ENCODE peak calls at places on chromosome 11, in nine cellular contexts. U is breast epithelium, V is vagina, B is suprapubic skin, J is H1, I is transverse colon, W is stomach, Z is endothelial cell of umbilical vein, S is prostate gland. K is an unnamed sample.

GRCh38 chr11:18243783-18244362 is 4.6 kb downstream of the SAA2 start:
- DNase-seq in U (no peak), S (peak), W (peak), I (peak), Z (peak), V (no peak), J (peak), B (no peak), K (no peak)

GRCh38 chr11:100739636-100740035 is 52.5 kb downstream of the ARHGAP42 start:
- DNase-seq in I (no peak), B (no peak), V (no peak), Z (peak), J (no peak), W (peak), U (no peak), S (no peak), K (no peak)

GRCh38 chr11:61157743-61158142 is 3.5 kb downstream of the VPS37C start:
- DNase-seq in U (no peak), I (no peak), V (no peak), S (no peak), J (no peak), W (no peak), B (no peak), Z (no peak), K (no peak)

GRCh38 chr11:134516529-134516928 is 104.5 kb upstream of the B3GAT1 start:
- DNase-seq in V (no peak), J (no peak), S (no peak), I (peak), W (no peak), B (peak), U (no peak), Z (no peak), K (no peak)

GRCh38 chr11:27196040-27196897 is 155.7 kb downstream of the BBOX1 start:
- DNase-seq in W (no peak), V (no peak), B (no peak), I (no peak), U (no peak), Z (no peak), S (no peak), J (no peak), K (no peak)

GRCh38 chr11:122706261-122706660 is 50.7 kb downstream of the UBASH3B start:
- DNase-seq in J (no peak), I (no peak), V (no peak), W (no peak), U (no peak), B (no peak), Z (no peak), S (no peak), K (no peak)

GRCh38 chr11:100676901-100677300 is 10.2 kb upstream of the ARHGAP42 start:
- DNase-seq in U (no peak), W (no peak), J (no peak), V (no peak), B (no peak), S (no peak), Z (no peak), I (no peak), K (no peak)

GRCh38 chr11:10076458-10077141 is 217.4 kb downstream of the SBF2 start:
- DNase-seq in S (peak), W (peak), V (no peak), U (no peak), J (peak), I (peak), Z (peak), B (no peak), K (no peak)

GRCh38 chr11:72144807-72145565 is 9.5 kb downstream of the FOLR3 start:
- DNase-seq in S (no peak), I (no peak), Z (no peak), W (no peak), U (peak), B (no peak), V (no peak), J (no peak), K (no peak)

GRCh38 chr11:124481365-124482323 is 36.1 kb upstream of the OR8B8 start:
- DNase-seq in W (no peak), U (peak), I (no peak), S (no peak), Z (peak), B (no peak), J (peak), V (no peak), K (no peak)

GRCh38 chr11:104343578-104343977 is 179.6 kb upstream of the PDGFD start:
- DNase-seq in V (no peak), B (no peak), I (no peak), W (no peak), U (no peak), Z (peak), J (no peak), S (no peak), K (no peak)

GRCh38 chr11:86942212-86942611 is 13.0 kb downstream of the FZD4 start:
- DNase-seq in U (no peak), W (no peak), S (no peak), V (no peak), Z (peak), I (no peak), B (no peak), J (no peak), K (no peak)

GRCh38 chr11:27367881-27368280 is 4.9 kb upstream of the CCDC34 start:
- DNase-seq in J (no peak), W (no peak), V (no peak), Z (no peak), I (no peak), B (no peak), S (no peak), U (no peak), K (no peak)

GRCh38 chr11:17594686-17595192 is 47.7 kb downstream of the OTOG start:
- DNase-seq in Z (no peak), S (no peak), V (peak), I (no peak), J (peak), W (no peak), U (no peak), B (no peak), K (no peak)

GRCh38 chr11:100692290-100692689 is 5.2 kb downstream of the ARHGAP42 start:
- DNase-seq in W (no peak), B (no peak), V (no peak), Z (no peak), U (no peak), I (no peak), J (no peak), S (no peak), K (no peak)

GRCh38 chr11:16946477-16947282 is 67.5 kb downstream of the PLEKHA7 start:
- DNase-seq in I (no peak), B (no peak), Z (no peak), V (no peak), J (no peak), U (no peak), S (no peak), W (no peak), K (no peak)

GRCh38 chr11:16173798-16174197 is 182.5 kb downstream of the SOX6 start:
- DNase-seq in U (no peak), Z (no peak), V (no peak), W (no peak), S (no peak), I (no peak), J (no peak), B (no peak), K (no peak)

GRCh38 chr11:134399293-134399654 is 12.8 kb downstream of the B3GAT1 start:
- DNase-seq in J (no peak), I (no peak), Z (no peak), V (no peak), W (no peak), B (no peak), S (no peak), U (no peak), K (no peak)

GRCh38 chr11:118694771-118695170 is 15.3 kb upstream of the TREH start:
- DNase-seq in J (no peak), B (no peak), W (no peak), U (no peak), I (no peak), Z (no peak), S (no peak), V (no peak), K (no peak)

GRCh38 chr11:33068611-33069340 is 29.4 kb downstream of the TCP11L1 start:
- DNase-seq in Z (no peak), B (no peak), V (no peak), S (no peak), W (no peak), U (no peak), J (no peak), I (no peak), K (no peak)

GRCh38 chr11:57395905-57396623 is 5.6 kb upstream of the PRG2 start:
- DNase-seq in U (no peak), W (no peak), J (no peak), I (no peak), V (no peak), S (no peak), B (no peak), Z (no peak), K (no peak)
- TF ChIP-seq POLR2A in U (no peak), W (no peak), J (no peak), I (no peak), V (no peak), S (no peak), B (no peak), Z (no peak), K (no peak)

DNA sequence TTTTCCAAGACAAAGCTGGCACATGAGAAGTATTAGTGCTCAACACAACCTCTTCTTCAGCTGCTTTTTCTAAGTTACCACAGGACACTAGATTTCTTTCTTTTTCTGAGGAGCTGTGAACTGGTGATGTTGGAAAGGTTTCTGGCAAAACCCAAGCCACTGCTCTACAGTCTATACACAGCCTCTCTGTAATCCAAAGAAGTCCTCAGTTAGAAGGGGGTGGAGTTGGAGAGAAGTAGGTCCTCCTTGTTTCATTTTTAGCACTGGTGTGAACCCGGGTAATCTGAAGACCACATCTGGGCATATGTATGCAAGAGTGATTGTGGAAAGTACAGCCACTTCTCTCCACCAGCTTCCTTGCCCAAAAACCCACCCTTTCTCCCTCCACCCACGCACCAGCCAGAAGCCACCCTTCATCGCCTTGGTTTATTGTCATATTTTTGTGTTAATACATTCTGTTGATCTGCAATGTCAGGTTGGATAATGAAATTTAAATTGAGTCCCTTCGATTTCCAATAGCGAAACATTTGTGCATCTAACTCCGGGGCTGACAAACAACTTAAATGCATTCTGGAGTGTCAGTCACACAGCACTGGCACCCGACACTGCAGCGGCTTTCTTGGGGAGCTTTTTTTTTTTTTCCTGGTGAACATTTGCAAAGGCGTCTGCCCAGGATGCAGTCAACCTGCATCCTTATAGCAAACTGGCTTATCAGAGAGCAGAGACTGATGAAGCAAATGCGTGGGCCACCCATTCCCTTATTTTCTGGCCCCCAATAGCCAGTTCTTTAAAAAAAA is 1168.0 kb downstream of the LRRC4C start:
- DNase-seq in J (no peak), B (no peak), S (no peak), Z (no peak), U (no peak), V (no peak), I (no peak), W (no peak), K (no peak)
- TF ChIP-seq POLR2AphosphoS5 in J (no peak), B (no peak), S (no peak), Z (no peak), U (no peak), V (no peak), I (no peak), W (no peak), K (no peak)

GRCh38 chr11:3043315-3043871 is 13.8 kb downstream of the CARS1 start:
- DNase-seq in U (peak), J (no peak), V (no peak), B (no peak), W (peak), Z (no peak), S (no peak), I (peak), K (no peak)
- TF ChIP-seq POLR2A in U (no peak), J (no peak), V (no peak), B (no peak), W (no peak), Z (no peak), S (no peak), I (no peak), K (no peak)

DNA sequence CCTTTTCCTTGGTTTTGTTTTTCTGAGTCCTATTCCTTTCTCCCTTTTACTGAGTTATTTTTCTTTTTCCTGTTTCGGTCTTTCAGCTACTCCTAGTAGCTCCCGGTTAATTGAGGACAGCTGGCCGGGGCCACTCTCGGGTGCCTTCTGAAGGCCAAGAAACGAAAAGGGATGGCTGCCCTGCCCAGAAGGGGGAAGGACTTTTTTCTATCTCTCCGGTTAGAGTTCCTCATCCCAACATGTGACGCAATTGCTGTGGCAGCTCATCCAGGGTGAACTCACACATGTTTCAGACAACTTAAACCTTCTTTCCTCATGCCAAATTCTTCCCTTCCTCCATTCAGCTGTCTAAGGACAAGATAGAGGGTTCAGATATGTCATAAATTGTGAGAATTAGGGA is 83.6 kb downstream of the PIWIL4 start:
- DNase-seq in Z (no peak), U (no peak), J (no peak), I (peak), B (no peak), W (no peak), S (no peak), V (no peak), K (no peak)
- TF ChIP-seq POLR2AphosphoS5 in Z (no peak), U (no peak), J (no peak), I (no peak), B (no peak), W (peak), S (no peak), V (no peak), K (no peak)

GRCh38 chr11:78741794-78742193 is 167.1 kb upstream of the NARS2 start:
- DNase-seq in Z (no peak), J (no peak), V (no peak), B (no peak), W (no peak), S (no peak), U (no peak), I (no peak), K (no peak)

GRCh38 chr11:78740175-78741161 is 165.8 kb upstream of the NARS2 start:
- DNase-seq in U (no peak), S (no peak), V (no peak), I (peak), B (no peak), W (no peak), Z (no peak), J (no peak), K (no peak)

GRCh38 chr11:78744949-78745348 is 170.3 kb upstream of the NARS2 start:
- DNase-seq in Z (no peak), V (no peak), U (no peak), I (no peak), W (no peak), J (no peak), B (no peak), S (no peak), K (no peak)

GRCh38 chr11:78744202-78744601 is 169.5 kb upstream of the NARS2 start:
- DNase-seq in I (no peak), S (no peak), V (no peak), J (no peak), Z (no peak), W (no peak), B (no peak), U (no peak), K (no peak)

GRCh38 chr11:78742430-78742829 is 167.8 kb upstream of the NARS2 start:
- DNase-seq in Z (no peak), U (peak), B (no peak), V (no peak), J (no peak), I (peak), W (peak), S (peak), K (no peak)
- TF ChIP-seq POLR2A in Z (no peak), U (no peak), B (no peak), V (no peak), J (no peak), I (no peak), W (no peak), S (no peak), K (no peak)

GRCh38 chr11:119831011-119831410 is 102.0 kb upstream of the NECTIN1 start:
- DNase-seq in V (no peak), I (no peak), B (no peak), U (no peak), Z (no peak), J (no peak), W (no peak), S (no peak), K (no peak)

GRCh38 chr11:119829407-119829806 is 100.4 kb upstream of the NECTIN1 start:
- DNase-seq in U (no peak), I (no peak), Z (no peak), W (no peak), B (no peak), V (no peak), S (no peak), J (no peak), K (no peak)

GRCh38 chr11:119832132-119832531 is 103.1 kb upstream of the NECTIN1 start:
- DNase-seq in B (no peak), V (no peak), S (no peak), Z (no peak), U (no peak), J (no peak), W (no peak), I (no peak), K (no peak)

GRCh38 chr11:119828819-119829218 is 99.8 kb upstream of the NECTIN1 start:
- DNase-seq in I (no peak), B (no peak), Z (no peak), J (no peak), S (no peak), W (no peak), V (no peak), U (no peak), K (no peak)

DNA sequence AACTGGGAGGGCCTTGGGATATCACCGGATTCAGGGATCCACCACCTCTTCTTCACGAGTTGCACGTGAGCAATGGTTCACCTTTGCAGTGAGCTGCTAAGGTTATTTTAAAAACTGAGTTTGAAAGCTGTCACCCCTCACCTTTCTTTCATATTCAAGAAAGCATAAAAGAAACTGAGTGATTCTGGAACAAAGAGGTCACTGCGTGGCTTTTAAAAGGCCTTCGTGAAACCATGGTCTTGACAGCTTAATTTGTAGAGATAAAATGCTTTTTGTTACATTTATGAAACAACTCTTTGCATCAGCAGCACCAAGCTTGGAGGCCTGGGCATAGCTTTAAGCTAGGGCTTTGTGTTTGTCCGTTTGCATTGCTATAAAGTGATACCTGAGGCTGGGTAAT is 101.4 kb upstream of the NECTIN1 start:
- DNase-seq in B (no peak), Z (no peak), I (no peak), U (no peak), J (no peak), S (no peak), W (no peak), V (no peak), K (no peak)
- TF ChIP-seq POLR2AphosphoS5 in B (no peak), Z (no peak), I (no peak), U (no peak), J (no peak), S (no peak), W (no peak), V (no peak), K (no peak)

DNA sequence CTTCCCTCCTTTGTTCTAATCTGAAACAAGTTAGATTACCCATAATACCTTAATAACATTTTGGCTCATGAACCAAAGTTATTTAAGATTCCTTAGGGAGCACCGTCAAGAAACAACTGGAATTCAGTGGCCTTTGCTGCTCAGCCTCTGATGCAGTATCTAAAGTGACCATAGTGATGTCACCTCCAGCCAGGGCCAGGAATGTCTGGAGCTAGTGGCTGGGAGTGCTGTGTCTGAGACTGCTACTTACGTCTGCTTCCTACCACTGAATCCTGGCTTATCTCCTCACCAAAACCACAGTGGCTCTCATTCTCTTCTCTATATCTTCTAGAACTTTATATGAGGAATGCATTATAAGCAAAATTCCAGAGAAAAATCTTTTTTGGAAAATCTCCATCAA is 658.0 kb downstream of the DLG2 start:
- DNase-seq in V (no peak), J (no peak), W (no peak), S (no peak), U (no peak), I (no peak), B (no peak), Z (no peak), K (no peak)
- TF ChIP-seq POLR2A in V (no peak), J (no peak), W (no peak), S (no peak), U (no peak), I (no peak), B (no peak), Z (no peak), K (no peak)

DNA sequence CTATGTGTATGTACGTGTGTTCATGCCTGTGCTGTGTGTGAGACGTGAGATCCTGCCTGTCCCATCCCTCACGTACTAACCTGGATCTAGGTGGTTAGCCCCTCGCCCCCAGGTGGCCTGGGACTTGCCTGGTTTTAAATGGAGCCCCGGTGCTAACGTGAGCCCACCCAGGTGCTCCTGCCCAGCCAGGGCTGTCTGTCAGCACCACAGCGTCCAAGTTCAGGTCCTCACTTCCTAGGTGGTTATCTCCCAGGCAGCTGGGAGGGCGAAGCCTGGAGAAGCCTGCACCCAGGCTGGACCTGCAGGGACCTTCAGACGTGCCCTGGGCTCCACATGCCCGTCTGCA is 86.0 kb downstream of the KCNQ1 start:
- DNase-seq in W (no peak), S (no peak), U (no peak), B (peak), J (no peak), V (no peak), I (peak), Z (no peak), K (no peak)
- TF ChIP-seq POLR2AphosphoS5 in W (no peak), S (no peak), U (no peak), B (no peak), J (no peak), V (no peak), I (no peak), Z (no peak), K (no peak)